ENCODE peak calls at places on chromosomes 12 and 14, in seven cellular contexts. One of them, this sample, is unnamed.

GRCh38 chr12:31004666-31005065 is 69.0 kb upstream of the DDX11 start:
- DNase-seq in left ventricle myocardium inferior: no peak
- DNase-seq in thoracic aorta: no peak
- DNase-seq in AG04450: no peak
- DNase-seq in ovary: no peak
- DNase-seq in uterus: peak
- DNase-seq in stomach: no peak
- DNase-seq in this sample: no peak

GRCh38 chr14:35355981-35356839 is 48.3 kb downstream of the NFKBIA start:
- DNase-seq in left ventricle myocardium inferior: no peak
- DNase-seq in thoracic aorta: no peak
- DNase-seq in AG04450: no peak
- DNase-seq in ovary: no peak
- DNase-seq in uterus: no peak
- DNase-seq in stomach: no peak
- DNase-seq in this sample: no peak

GRCh38 chr14:32908487-32909084 is 30.1 kb upstream of the NPAS3 start:
- DNase-seq in left ventricle myocardium inferior: no peak
- DNase-seq in thoracic aorta: no peak
- DNase-seq in AG04450: no peak
- DNase-seq in ovary: no peak
- DNase-seq in uterus: no peak
- DNase-seq in stomach: no peak
- DNase-seq in this sample: no peak

GRCh38 chr14:38391334-38391733 is 135.4 kb upstream of the CLEC14A start:
- DNase-seq in left ventricle myocardium inferior: no peak
- DNase-seq in thoracic aorta: no peak
- DNase-seq in AG04450: no peak
- DNase-seq in ovary: no peak
- DNase-seq in uterus: no peak
- DNase-seq in stomach: no peak
- DNase-seq in this sample: no peak

GRCh38 chr12:4148418-4149056 is 125.0 kb upstream of the CCND2 start:
- DNase-seq in left ventricle myocardium inferior: peak
- DNase-seq in thoracic aorta: no peak
- DNase-seq in AG04450: no peak
- DNase-seq in ovary: no peak
- DNase-seq in uterus: no peak
- DNase-seq in stomach: peak
- DNase-seq in this sample: no peak

GRCh38 chr14:47442206-47442605 is 233.2 kb downstream of the MDGA2 start:
- DNase-seq in left ventricle myocardium inferior: no peak
- DNase-seq in thoracic aorta: no peak
- DNase-seq in AG04450: no peak
- DNase-seq in ovary: no peak
- DNase-seq in uterus: no peak
- DNase-seq in stomach: no peak
- DNase-seq in this sample: no peak

GRCh38 chr12:77342275-77342674 is 276.9 kb upstream of the E2F7 start:
- DNase-seq in left ventricle myocardium inferior: no peak
- DNase-seq in thoracic aorta: no peak
- DNase-seq in AG04450: no peak
- DNase-seq in ovary: no peak
- DNase-seq in uterus: no peak
- DNase-seq in stomach: no peak
- DNase-seq in this sample: no peak

GRCh38 chr12:69101505-69101904 is 137.9 kb upstream of the CPSF6 start:
- DNase-seq in left ventricle myocardium inferior: no peak
- DNase-seq in thoracic aorta: no peak
- DNase-seq in AG04450: no peak
- DNase-seq in ovary: peak
- DNase-seq in uterus: no peak
- DNase-seq in stomach: no peak
- DNase-seq in this sample: no peak

GRCh38 chr14:53044486-53044885 is 93.6 kb upstream of the FERMT2 start:
- DNase-seq in left ventricle myocardium inferior: no peak
- DNase-seq in thoracic aorta: no peak
- DNase-seq in AG04450: no peak
- DNase-seq in ovary: no peak
- DNase-seq in uterus: no peak
- DNase-seq in stomach: no peak
- DNase-seq in this sample: peak

DNA sequence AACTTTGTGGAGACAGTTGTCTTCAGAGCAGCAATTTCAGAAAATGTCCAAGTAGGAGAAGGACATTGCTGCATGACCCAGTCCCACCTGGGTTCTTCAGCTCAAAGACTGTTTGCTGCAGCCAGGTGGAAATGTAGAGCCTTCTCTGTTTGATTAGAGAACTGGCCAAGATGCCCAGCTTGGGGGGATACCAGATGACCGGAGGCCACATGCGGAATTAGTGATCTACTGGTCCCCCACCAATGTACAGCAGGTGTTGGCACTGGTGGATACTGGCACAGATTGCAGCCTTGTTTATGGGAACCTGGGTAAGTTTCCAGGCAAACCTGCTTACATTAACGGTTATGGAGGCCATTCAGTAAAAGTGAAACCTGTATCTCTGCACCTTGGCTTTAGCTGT is 555.3 kb downstream of the SLC6A15 start:
- DNase-seq in left ventricle myocardium inferior: no peak
- DNase-seq in thoracic aorta: no peak
- DNase-seq in AG04450: no peak
- DNase-seq in ovary: no peak
- DNase-seq in uterus: no peak
- DNase-seq in stomach: no peak
- DNase-seq in this sample: no peak
- TF ChIP-seq CTCF in left ventricle myocardium inferior: no peak
- TF ChIP-seq CTCF in thoracic aorta: no peak
- TF ChIP-seq CTCF in AG04450: no peak
- TF ChIP-seq CTCF in ovary: no peak
- TF ChIP-seq CTCF in uterus: no peak
- TF ChIP-seq CTCF in stomach: no peak
- TF ChIP-seq CTCF in this sample: no peak

GRCh38 chr14:26282578-26282977 is 315.3 kb downstream of the NOVA1 start:
- DNase-seq in left ventricle myocardium inferior: no peak
- DNase-seq in thoracic aorta: no peak
- DNase-seq in AG04450: no peak
- DNase-seq in ovary: no peak
- DNase-seq in uterus: no peak
- DNase-seq in stomach: no peak
- DNase-seq in this sample: no peak

GRCh38 chr14:26281280-26281998 is 316.4 kb downstream of the NOVA1 start:
- DNase-seq in left ventricle myocardium inferior: no peak
- DNase-seq in thoracic aorta: no peak
- DNase-seq in AG04450: peak
- DNase-seq in ovary: peak
- DNase-seq in uterus: no peak
- DNase-seq in stomach: no peak
- DNase-seq in this sample: no peak

GRCh38 chr14:26276757-26277156 is 321.1 kb downstream of the NOVA1 start:
- DNase-seq in left ventricle myocardium inferior: no peak
- DNase-seq in thoracic aorta: no peak
- DNase-seq in AG04450: no peak
- DNase-seq in ovary: no peak
- DNase-seq in uterus: no peak
- DNase-seq in stomach: no peak
- DNase-seq in this sample: no peak
- TF ChIP-seq CTCF in left ventricle myocardium inferior: no peak
- TF ChIP-seq CTCF in thoracic aorta: no peak
- TF ChIP-seq CTCF in AG04450: no peak
- TF ChIP-seq CTCF in ovary: no peak
- TF ChIP-seq CTCF in uterus: no peak
- TF ChIP-seq CTCF in stomach: no peak
- TF ChIP-seq CTCF in this sample: no peak

DNA sequence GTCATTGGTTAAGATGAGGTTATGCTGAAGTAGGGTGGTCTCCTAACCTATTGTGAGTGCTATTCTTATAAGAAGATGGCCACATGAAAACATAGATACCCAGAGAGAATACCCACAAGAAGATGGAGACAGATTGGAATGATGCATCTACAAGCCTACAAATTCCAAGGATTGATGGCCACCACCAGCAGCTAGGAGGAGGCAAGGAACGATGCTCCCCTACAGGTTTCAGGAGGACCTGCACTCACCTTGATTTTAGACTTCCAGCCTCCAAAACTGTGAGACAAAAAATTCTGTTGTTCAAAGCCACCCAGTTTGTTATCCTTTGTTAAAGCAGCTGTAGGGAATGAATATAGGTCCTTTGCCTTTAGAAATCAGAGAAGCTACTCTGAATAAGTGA is 227.4 kb downstream of the NEDD1 start:
- DNase-seq in left ventricle myocardium inferior: no peak
- DNase-seq in thoracic aorta: no peak
- DNase-seq in AG04450: no peak
- DNase-seq in ovary: no peak
- DNase-seq in uterus: no peak
- DNase-seq in stomach: no peak
- DNase-seq in this sample: no peak
- TF ChIP-seq CTCF in left ventricle myocardium inferior: no peak
- TF ChIP-seq CTCF in thoracic aorta: no peak
- TF ChIP-seq CTCF in AG04450: no peak
- TF ChIP-seq CTCF in ovary: no peak
- TF ChIP-seq CTCF in uterus: no peak
- TF ChIP-seq CTCF in stomach: no peak
- TF ChIP-seq CTCF in this sample: no peak

GRCh38 chr12:67651380-67651695 is 2.8 kb downstream of the DYRK2 start:
- DNase-seq in left ventricle myocardium inferior: no peak
- DNase-seq in thoracic aorta: no peak
- DNase-seq in AG04450: no peak
- DNase-seq in ovary: no peak
- DNase-seq in uterus: no peak
- DNase-seq in stomach: no peak
- DNase-seq in this sample: peak
- TF ChIP-seq CTCF in left ventricle myocardium inferior: peak
- TF ChIP-seq CTCF in thoracic aorta: no peak
- TF ChIP-seq CTCF in AG04450: peak
- TF ChIP-seq CTCF in ovary: no peak
- TF ChIP-seq CTCF in uterus: peak
- TF ChIP-seq CTCF in stomach: peak
- TF ChIP-seq CTCF in this sample: peak

DNA sequence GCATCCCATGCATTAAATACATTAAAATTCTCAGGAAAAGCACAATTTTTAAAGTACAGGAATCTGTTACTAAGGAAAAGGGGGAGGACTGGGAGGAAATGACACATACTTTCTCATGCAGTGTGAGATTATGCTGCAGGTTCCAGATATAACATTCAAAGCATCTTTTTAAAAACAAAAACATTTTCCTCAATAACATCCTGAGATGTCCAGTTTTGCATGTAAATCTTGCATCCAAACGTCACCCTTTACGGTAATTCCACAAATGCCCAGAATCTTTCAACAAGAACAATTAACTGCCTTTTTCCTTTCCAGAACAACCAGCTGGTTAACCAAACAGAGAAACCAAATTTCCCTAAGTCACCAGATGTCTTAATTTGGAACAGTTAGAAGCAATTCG is 26.7 kb downstream of the WDR89 start:
- DNase-seq in left ventricle myocardium inferior: no peak
- DNase-seq in thoracic aorta: no peak
- DNase-seq in AG04450: no peak
- DNase-seq in ovary: no peak
- DNase-seq in uterus: no peak
- DNase-seq in stomach: no peak
- DNase-seq in this sample: no peak
- TF ChIP-seq CTCF in left ventricle myocardium inferior: no peak
- TF ChIP-seq CTCF in thoracic aorta: no peak
- TF ChIP-seq CTCF in AG04450: no peak
- TF ChIP-seq CTCF in ovary: no peak
- TF ChIP-seq CTCF in uterus: no peak
- TF ChIP-seq CTCF in stomach: no peak
- TF ChIP-seq CTCF in this sample: no peak

GRCh38 chr12:95583933-95584332 is 32.7 kb upstream of the USP44 start:
- DNase-seq in left ventricle myocardium inferior: no peak
- DNase-seq in thoracic aorta: no peak
- DNase-seq in AG04450: no peak
- DNase-seq in ovary: no peak
- DNase-seq in uterus: no peak
- DNase-seq in stomach: no peak
- DNase-seq in this sample: no peak
- TF ChIP-seq CTCF in left ventricle myocardium inferior: no peak
- TF ChIP-seq CTCF in thoracic aorta: no peak
- TF ChIP-seq CTCF in AG04450: no peak
- TF ChIP-seq CTCF in ovary: no peak
- TF ChIP-seq CTCF in uterus: no peak
- TF ChIP-seq CTCF in stomach: no peak
- TF ChIP-seq CTCF in this sample: no peak

DNA sequence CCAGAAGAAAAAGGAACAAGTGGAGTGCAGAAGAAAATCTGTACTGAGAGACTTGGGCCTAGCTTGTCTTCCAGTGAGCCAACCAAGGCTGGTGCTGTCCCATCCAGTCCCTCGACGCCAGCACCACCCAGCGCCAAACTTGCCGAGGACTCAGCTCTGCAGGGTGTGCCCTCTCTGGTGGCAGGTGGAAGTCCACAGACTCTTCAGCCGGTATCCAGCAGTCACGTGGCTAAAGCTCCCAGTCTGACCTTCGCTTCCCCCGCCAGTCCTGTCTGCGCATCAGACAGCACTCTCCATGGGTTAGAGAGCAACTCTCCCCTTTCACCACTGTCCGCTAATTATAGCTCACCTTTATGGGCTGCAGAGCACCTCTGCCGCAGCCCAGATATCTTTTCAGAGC is 15.6 kb downstream of the CIPC start:
- DNase-seq in left ventricle myocardium inferior: peak
- DNase-seq in thoracic aorta: no peak
- DNase-seq in AG04450: no peak
- DNase-seq in ovary: no peak
- DNase-seq in uterus: no peak
- DNase-seq in stomach: no peak
- DNase-seq in this sample: no peak
- TF ChIP-seq CTCF in left ventricle myocardium inferior: peak
- TF ChIP-seq CTCF in thoracic aorta: no peak
- TF ChIP-seq CTCF in AG04450: no peak
- TF ChIP-seq CTCF in ovary: no peak
- TF ChIP-seq CTCF in uterus: no peak
- TF ChIP-seq CTCF in stomach: no peak
- TF ChIP-seq CTCF in this sample: no peak

DNA sequence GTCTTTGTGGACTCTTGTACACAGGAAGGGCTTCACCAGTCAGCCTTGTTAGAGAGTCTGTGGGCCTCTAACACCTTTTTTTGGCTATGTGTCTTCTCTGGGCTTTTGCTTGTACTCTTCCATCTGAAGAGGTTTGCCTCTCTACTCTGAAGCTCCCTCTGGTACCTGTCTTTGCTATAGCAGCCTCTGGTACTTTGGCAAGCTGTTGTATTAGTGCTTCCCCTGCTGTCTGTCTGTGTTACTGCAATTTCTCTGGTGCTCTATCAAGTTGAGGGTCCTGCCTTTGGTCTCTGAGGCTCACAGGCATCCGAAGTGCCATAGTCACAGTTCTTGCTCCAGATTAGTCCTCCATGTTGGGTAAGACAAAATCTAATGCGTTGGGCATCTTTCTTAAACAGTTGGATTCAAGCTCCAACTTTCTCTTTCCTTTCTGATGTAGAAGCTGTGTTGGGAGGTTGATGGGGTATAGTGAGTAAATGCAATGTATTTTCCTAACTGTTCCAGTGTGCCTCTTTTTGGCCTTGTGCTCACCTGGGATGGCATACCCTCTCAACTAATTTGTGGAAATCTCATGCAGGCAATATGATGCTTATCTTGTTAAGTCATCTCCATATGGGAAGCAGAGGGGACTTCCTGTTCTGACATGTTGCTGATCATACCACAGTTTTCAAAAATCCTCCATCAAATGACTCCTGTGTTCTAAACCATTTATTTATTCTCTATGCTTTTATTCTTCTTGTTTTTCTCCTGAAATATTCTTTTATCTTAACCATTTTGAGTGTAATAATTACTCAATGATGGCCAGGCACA is 88.8 kb downstream of the ATF7IP start:
- DNase-seq in left ventricle myocardium inferior: no peak
- DNase-seq in thoracic aorta: no peak
- DNase-seq in AG04450: no peak
- DNase-seq in ovary: no peak
- DNase-seq in uterus: no peak
- DNase-seq in stomach: no peak
- DNase-seq in this sample: peak
- TF ChIP-seq CTCF in left ventricle myocardium inferior: peak
- TF ChIP-seq CTCF in thoracic aorta: no peak
- TF ChIP-seq CTCF in AG04450: peak
- TF ChIP-seq CTCF in ovary: no peak
- TF ChIP-seq CTCF in uterus: no peak
- TF ChIP-seq CTCF in stomach: peak
- TF ChIP-seq CTCF in this sample: peak

This sample was measured in osteoblast.